ENCODE peak calls at places on chromosomes 12 and 14, in nine cellular contexts. D is hepatocyte; M is dorsolateral prefrontal cortex; Z is stimulated activated CD4-positive, alpha-beta T cell treated with anti-CD3 and anti-CD28 coated beads, Interleukin-12 subunit alpha, Interleukin-12 subunit beta, amount 100 ng/mL, for 24 hours; I is central memory CD8-positive, alpha-beta T cell; O is uterus; W is H7; C is endothelial cell; F is GM03348. E is an unnamed sample.

GRCh38 chr12:92827836-92828431 is 101.2 kb downstream of the EEA1 start:
- DNase-seq in D (peak; percentile 43), M (no peak), Z (no peak), I (no peak), O (no peak), W (peak; percentile 23), C (peak; percentile 41), F (peak; percentile 50), E (peak; percentile 10)

GRCh38 chr12:47343684-47344567 is 264.2 kb upstream of the AMIGO2 start:
- DNase-seq in D (no peak), M (no peak), Z (no peak), I (no peak), O (no peak), W (no peak), C (no peak), F (no peak), E (no peak)

GRCh38 chr14:99361596-99362220 is 89.7 kb upstream of the BCL11B start:
- DNase-seq in D (no peak), M (no peak), Z (no peak), I (no peak), O (no peak), W (no peak), C (no peak), F (no peak), E (no peak)

GRCh38 chr12:5620896-5621295 is 189.0 kb downstream of the NTF3 start:
- DNase-seq in D (no peak), M (no peak), Z (no peak), I (no peak), O (no peak), W (no peak), C (no peak), F (no peak), E (no peak)

GRCh38 chr12:110104188-110104969 is 19.8 kb upstream of the IFT81 start:
- DNase-seq in D (peak; percentile 50), M (no peak), Z (no peak), I (no peak), O (no peak), W (no peak), C (no peak), F (no peak), E (no peak)

GRCh38 chr12:52200783-52201519 is 9.1 kb upstream of the KRT80 start:
- DNase-seq in D (no peak), M (no peak), Z (no peak), I (no peak), O (no peak), W (peak; percentile 74), C (no peak), F (no peak), E (no peak)

GRCh38 chr12:553216-554000 is 93.7 kb downstream of the B4GALNT3 start:
- DNase-seq in D (no peak), M (no peak), Z (no peak), I (no peak), O (no peak), W (peak; percentile 45), C (no peak), F (no peak), E (no peak)

GRCh38 chr12:42481368-42481767 is 108.2 kb downstream of the PRICKLE1 start:
- DNase-seq in D (no peak), M (no peak), Z (no peak), I (no peak), O (no peak), W (peak; percentile 45), C (no peak), F (no peak), E (no peak)

GRCh38 chr12:13101854-13102375 is 1.6 kb downstream of the GSG1 start:
- DNase-seq in D (peak; percentile 77), M (no peak), Z (no peak), I (no peak), O (no peak), W (no peak), C (no peak), F (no peak), E (no peak)

GRCh38 chr12:117134059-117134458 is 34.8 kb upstream of the TESC start:
- DNase-seq in D (no peak), M (peak; percentile 64), Z (peak; percentile 12), I (peak; percentile 16), O (no peak), W (no peak), C (no peak), F (no peak), E (no peak)

GRCh38 chr14:78835052-78835451 is 664.9 kb downstream of the NRXN3 start:
- DNase-seq in D (no peak), M (peak; percentile 83), Z (no peak), I (no peak), O (no peak), W (no peak), C (no peak), F (no peak), E (no peak)

GRCh38 chr14:61647704-61648103 is 47.6 kb upstream of the HIF1A start:
- DNase-seq in D (no peak), M (no peak), Z (no peak), I (no peak), O (no peak), W (no peak), C (no peak), F (no peak), E (no peak)

GRCh38 chr12:3200032-3200617 is 122.9 kb downstream of the TSPAN9 start:
- DNase-seq in D (peak; percentile 80), M (peak; percentile 23), Z (no peak), I (no peak), O (no peak), W (peak; percentile 100), C (peak; percentile 80), F (peak; percentile 77), E (peak; percentile 83)

GRCh38 chr12:34363050-34363673 is 340.9 kb downstream of the ALG10 start:
- DNase-seq in D (no peak), M (no peak), Z (no peak), I (no peak), O (no peak), W (no peak), C (no peak), F (peak; percentile 14), E (no peak)

GRCh38 chr12:115752913-115753726 is 524.4 kb downstream of the MED13L start:
- DNase-seq in D (peak; percentile 83), M (peak; percentile 51), Z (no peak), I (no peak), O (peak; percentile 58), W (peak; percentile 36), C (peak; percentile 50), F (peak; percentile 79), E (no peak)

GRCh38 chr14:68653108-68653507 is 139.8 kb downstream of the ZFP36L1 start:
- DNase-seq in D (no peak), M (no peak), Z (no peak), I (no peak), O (no peak), W (no peak), C (no peak), F (no peak), E (no peak)

GRCh38 chr14:50828738-50829471 is 2.1 kb downstream of the NIN start:
- DNase-seq in D (no peak), M (no peak), Z (no peak), I (no peak), O (no peak), W (no peak), C (no peak), F (no peak), E (no peak)

GRCh38 chr14:68458840-68459469 is 333.9 kb downstream of the ZFP36L1 start:
- DNase-seq in D (peak; percentile 73), M (no peak), Z (no peak), I (no peak), O (peak; percentile 76), W (peak; percentile 25), C (peak; percentile 28), F (peak; percentile 70), E (no peak)

GRCh38 chr12:47894652-47895051 is 10.1 kb downstream of the VDR start:
- DNase-seq in D (no peak), M (no peak), Z (no peak), I (no peak), O (no peak), W (no peak), C (no peak), F (no peak), E (no peak)

GRCh38 chr12:131808744-131809371 is 19.3 kb upstream of the MMP17 start:
- DNase-seq in D (no peak), M (no peak), Z (no peak), I (no peak), O (no peak), W (peak; percentile 67), C (no peak), F (no peak), E (no peak)

GRCh38 chr14:34732802-34733201 is 18.4 kb upstream of the CFL2 start:
- DNase-seq in D (no peak), M (no peak), Z (no peak), I (no peak), O (no peak), W (no peak), C (no peak), F (no peak), E (no peak)

GRCh38 chr14:58887931-58888330 is 250.2 kb downstream of the DACT1 start:
- DNase-seq in D (no peak), M (no peak), Z (no peak), I (no peak), O (no peak), W (no peak), C (no peak), F (no peak), E (no peak)

GRCh38 chr14:23618415-23618988 is 17.7 kb upstream of the DHRS2 start:
- DNase-seq in D (no peak), M (no peak), Z (no peak), I (no peak), O (no peak), W (no peak), C (no peak), F (no peak), E (no peak)

GRCh38 chr14:54329082-54329695 is 67.6 kb upstream of the CDKN3 start:
- DNase-seq in D (peak; percentile 73), M (peak; percentile 34), Z (no peak), I (no peak), O (peak; percentile 20), W (peak; percentile 62), C (peak; percentile 55), F (peak; percentile 71), E (no peak)

GRCh38 chr14:51310453-51311074 is 70.5 kb downstream of the TMX1 start:
- DNase-seq in D (no peak), M (no peak), Z (no peak), I (no peak), O (peak; percentile 72), W (no peak), C (no peak), F (peak; percentile 45), E (no peak)

GRCh38 chr14:20400965-20401593 is 12.2 kb downstream of the TEP1 start:
- DNase-seq in D (peak; percentile 36), M (no peak), Z (no peak), I (no peak), O (no peak), W (no peak), C (no peak), F (no peak), E (no peak)